ENCODE peak calls at places on chromosomes 3 and 15, in eight cellular contexts. K is amygdala, F is kidney tubule cell, C is kidney glomerular epithelial cell, M is foreskin fibroblast, E is iPS-NIHi11, Y is ovary, P is HEK293T. U is an unnamed sample.

GRCh38 chr3:13016083-13016725 is 57.0 kb downstream of the IQSEC1 start:
- DNase-seq in C (no peak), Y (no peak), E (no peak), K (no peak), M (no peak), P (no peak), F (no peak), U (no peak)

GRCh38 chr3:67781218-67781617 is 126.8 kb upstream of the SUCLG2 start:
- DNase-seq in P (no peak), Y (no peak), E (no peak), F (no peak), M (no peak), K (no peak), C (no peak), U (no peak)

GRCh38 chr15:57343526-57343925 is 32.8 kb upstream of the CGNL1 start:
- DNase-seq in P (no peak), E (no peak), F (no peak), C (no peak), M (no peak), Y (no peak), K (no peak), U (peak; percentile 39)

GRCh38 chr3:126999383-126999782 is 16.5 kb downstream of the PLXNA1 start:
- DNase-seq in M (no peak), C (no peak), K (peak; percentile 50), Y (no peak), F (no peak), P (no peak), E (no peak), U (no peak)

GRCh38 chr3:48240000-48240710 is 749 bp upstream of the ZNF589 start:
- DNase-seq in C (no peak), P (peak; percentile 31), F (no peak), E (no peak), K (no peak), M (no peak), Y (no peak), U (no peak)

GRCh38 chr3:147231111-147231510 is 175.2 kb downstream of the ZIC4 start:
- DNase-seq in F (no peak), C (no peak), M (no peak), E (no peak), Y (no peak), K (no peak), P (no peak), U (no peak)

GRCh38 chr3:178551916-178552321 is 15.7 kb downstream of the KCNMB2 start:
- DNase-seq in M (peak; percentile 2), E (no peak), C (peak; percentile 90), Y (peak; percentile 79), K (no peak), P (no peak), F (peak; percentile 30), U (no peak)

GRCh38 chr3:67619966-67620365 is 34.4 kb downstream of the SUCLG2 start:
- DNase-seq in M (no peak), K (no peak), C (no peak), F (no peak), P (no peak), Y (no peak), E (no peak), U (no peak)

GRCh38 chr3:68997887-68998286 is 15.6 kb downstream of the EOGT start:
- DNase-seq in P (no peak), C (no peak), K (no peak), Y (no peak), M (no peak), F (no peak), E (no peak), U (no peak)

GRCh38 chr15:74304459-74304858 is 63.0 kb downstream of the CYP11A1 start:
- DNase-seq in Y (no peak), E (no peak), C (no peak), F (no peak), M (no peak), P (no peak), K (no peak), U (peak; percentile 72)

U was measured in WERI-Rb-1.